ENCODE peak calls at places on chromosome 11, in eight cellular contexts. One of them, this sample, is unnamed.

GRCh38 chr11:19311306-19312030 is 70.7 kb upstream of the E2F8 start:
- DNase-seq in DMS79 treated with DMSO at 0.1 percent for 48 hours: peak; percentile 28
- DNase-seq in mucosa of descending colon: peak; percentile 88
- DNase-seq in NCI-H2081: peak; percentile 55
- DNase-seq in hepatocyte: peak; percentile 76
- DNase-seq in IMR-90: peak; percentile 50
- DNase-seq in transverse colon: peak; percentile 74
- DNase-seq in activated gamma-delta T cell treated with Interleukin-2 at 50 U/mL for 16 hours: peak; percentile 6
- DNase-seq in this sample: peak; percentile 67

GRCh38 chr11:77140231-77140959 is 12.3 kb downstream of the MYO7A start:
- DNase-seq in mucosa of descending colon: no peak
- DNase-seq in activated gamma-delta T cell treated with Interleukin-2 at 50 U/mL for 16 hours: no peak
- DNase-seq in hepatocyte: no peak
- DNase-seq in DMS79 treated with DMSO at 0.1 percent for 48 hours: no peak
- DNase-seq in NCI-H2081: no peak
- DNase-seq in IMR-90: peak; percentile 47
- DNase-seq in transverse colon: no peak
- DNase-seq in this sample: no peak

GRCh38 chr11:64716471-64717267 is 6.3 kb downstream of the NRXN2 start:
- DNase-seq in hepatocyte: no peak
- DNase-seq in NCI-H2081: no peak
- DNase-seq in mucosa of descending colon: no peak
- DNase-seq in DMS79 treated with DMSO at 0.1 percent for 48 hours: no peak
- DNase-seq in transverse colon: no peak
- DNase-seq in activated gamma-delta T cell treated with Interleukin-2 at 50 U/mL for 16 hours: no peak
- DNase-seq in IMR-90: no peak
- DNase-seq in this sample: no peak

GRCh38 chr11:19935507-19935906 is 222.9 kb downstream of the NAV2 start:
- DNase-seq in IMR-90: peak; percentile 86
- DNase-seq in activated gamma-delta T cell treated with Interleukin-2 at 50 U/mL for 16 hours: no peak
- DNase-seq in hepatocyte: no peak
- DNase-seq in mucosa of descending colon: no peak
- DNase-seq in transverse colon: no peak
- DNase-seq in NCI-H2081: no peak
- DNase-seq in DMS79 treated with DMSO at 0.1 percent for 48 hours: no peak
- DNase-seq in this sample: no peak

GRCh38 chr11:65381721-65382035 is 768 bp downstream of the SLC25A45 start:
- DNase-seq in NCI-H2081: no peak
- DNase-seq in hepatocyte: no peak
- DNase-seq in IMR-90: no peak
- DNase-seq in activated gamma-delta T cell treated with Interleukin-2 at 50 U/mL for 16 hours: no peak
- DNase-seq in DMS79 treated with DMSO at 0.1 percent for 48 hours: no peak
- DNase-seq in transverse colon: no peak
- DNase-seq in mucosa of descending colon: no peak
- DNase-seq in this sample: peak; percentile 69

GRCh38 chr11:14518820-14519219 is 1.4 kb downstream of the PSMA1 start:
- DNase-seq in transverse colon: no peak
- DNase-seq in activated gamma-delta T cell treated with Interleukin-2 at 50 U/mL for 16 hours: no peak
- DNase-seq in NCI-H2081: no peak
- DNase-seq in IMR-90: no peak
- DNase-seq in DMS79 treated with DMSO at 0.1 percent for 48 hours: no peak
- DNase-seq in hepatocyte: no peak
- DNase-seq in mucosa of descending colon: no peak
- DNase-seq in this sample: no peak

GRCh38 chr11:70029831-70030811 is 48.0 kb upstream of the ANO1 start:
- DNase-seq in IMR-90: no peak
- DNase-seq in mucosa of descending colon: no peak
- DNase-seq in NCI-H2081: no peak
- DNase-seq in transverse colon: no peak
- DNase-seq in activated gamma-delta T cell treated with Interleukin-2 at 50 U/mL for 16 hours: no peak
- DNase-seq in DMS79 treated with DMSO at 0.1 percent for 48 hours: peak; percentile 19
- DNase-seq in hepatocyte: no peak
- DNase-seq in this sample: no peak

GRCh38 chr11:57874981-57875380 is 113.4 kb downstream of the CTNND1 start:
- DNase-seq in NCI-H2081: no peak
- DNase-seq in IMR-90: no peak
- DNase-seq in DMS79 treated with DMSO at 0.1 percent for 48 hours: no peak
- DNase-seq in hepatocyte: no peak
- DNase-seq in activated gamma-delta T cell treated with Interleukin-2 at 50 U/mL for 16 hours: no peak
- DNase-seq in mucosa of descending colon: no peak
- DNase-seq in transverse colon: no peak
- DNase-seq in this sample: no peak

This sample was measured in GM13976.